ENCODE peak calls at places on chromosomes 11 and 22, in nine cellular contexts. A is NCI-H2029 treated with DMSO at 0.1 percent for 48 hours; G is activated CD8-positive, alpha-beta memory T cell treated with anti-CD3 and anti-CD28 coated beads, Interleukin-2, amount 50 U/mL, for 48 hours; L is cardiac muscle cell; D is pancreas; R is OCI-LY7; F is heart left ventricle; V is non-pigmented ciliary epithelial cell; K is naive thymus-derived CD8-positive, alpha-beta T cell. N is an unnamed sample.

GRCh38 chr22:30873661-30874060 is 94.9 kb downstream of the MORC2 start:
- DNase-seq in L (no peak), G (no peak), R (no peak), F (no peak), D (no peak), V (no peak), K (no peak), A (no peak), N (no peak)

GRCh38 chr11:674406-674805 is 20.6 kb downstream of the DEAF1 start:
- DNase-seq in D (no peak), F (no peak), K (no peak), V (no peak), L (no peak), A (no peak), R (no peak), G (no peak), N (no peak)

GRCh38 chr22:27605390-27605789 is 196.2 kb downstream of the MN1 start:
- DNase-seq in R (no peak), A (no peak), G (no peak), D (no peak), V (no peak), F (no peak), L (no peak), K (no peak), N (no peak)

GRCh38 chr11:75191330-75191717 is 40.4 kb downstream of the SLCO2B1 start:
- DNase-seq in D (no peak), V (no peak), A (no peak), K (no peak), L (no peak), F (no peak), G (no peak), R (no peak), N (no peak)

GRCh38 chr22:50305658-50306566 is 1.5 kb downstream of the PLXNB2 start:
- DNase-seq in V (peak), A (peak), R (no peak), D (peak), F (peak), G (no peak), L (peak), K (no peak), N (peak)

GRCh38 chr11:77821349-77821851 is 456 bp downstream of the AAMDC start:
- DNase-seq in F (peak), G (peak), R (peak), L (peak), K (peak), D (peak), V (no peak), A (peak), N (peak)

GRCh38 chr11:71333473-71333872 is 81.1 kb upstream of the SHANK2 start:
- DNase-seq in V (no peak), F (no peak), L (no peak), A (no peak), G (no peak), D (no peak), R (peak), K (no peak), N (no peak)

GRCh38 chr11:68798221-68798813 is 43.4 kb downstream of the CPT1A start:
- DNase-seq in D (no peak), V (no peak), R (peak), K (peak), A (no peak), G (peak), F (no peak), L (peak), N (no peak)

GRCh38 chr11:102142333-102142732 is 32.1 kb downstream of the YAP1 start:
- DNase-seq in F (no peak), L (no peak), G (no peak), K (no peak), D (no peak), V (no peak), A (no peak), R (no peak), N (no peak)

GRCh38 chr22:49657275-49657973 is 170.2 kb downstream of the BRD1 start:
- DNase-seq in D (no peak), A (no peak), F (peak), V (no peak), L (no peak), G (peak), K (peak), R (peak), N (no peak)

GRCh38 chr11:18144243-18144642 is 11.9 kb downstream of the MRGPRX3 start:
- DNase-seq in V (no peak), D (no peak), K (no peak), L (no peak), R (no peak), A (no peak), G (no peak), F (no peak), N (no peak)

GRCh38 chr11:100805509-100806199 is 118.6 kb downstream of the ARHGAP42 start:
- DNase-seq in G (no peak), A (no peak), L (peak), F (no peak), V (no peak), D (no peak), R (no peak), K (no peak), N (no peak)

GRCh38 chr22:38397189-38398097 is 57.6 kb downstream of the KCNJ4 start:
- DNase-seq in G (no peak), K (no peak), A (no peak), L (peak), D (peak), R (peak), V (no peak), F (peak), N (no peak)

GRCh38 chr11:14312736-14313438 is 46.1 kb downstream of the RRAS2 start:
- DNase-seq in V (no peak), R (no peak), K (no peak), D (no peak), L (no peak), A (no peak), F (no peak), G (no peak), N (no peak)

GRCh38 chr11:75968021-75968685 is 153.1 kb downstream of the UVRAG start:
- DNase-seq in A (no peak), V (no peak), R (no peak), D (no peak), F (no peak), G (no peak), K (no peak), L (peak), N (no peak)

GRCh38 chr22:32969502-32969901 is 88.7 kb downstream of the SYN3 start:
- DNase-seq in A (no peak), R (no peak), G (no peak), K (no peak), F (no peak), D (no peak), V (no peak), L (no peak), N (no peak)

GRCh38 chr11:119890466-119890865 is 161.5 kb upstream of the NECTIN1 start:
- DNase-seq in L (no peak), V (no peak), D (no peak), F (no peak), K (no peak), A (no peak), G (no peak), R (no peak), N (no peak)

GRCh38 chr11:121575250-121575962 is 122.6 kb upstream of the SORL1-AS1 start:
- DNase-seq in G (no peak), A (no peak), F (peak), L (peak), V (no peak), R (no peak), D (no peak), K (no peak), N (peak)

GRCh38 chr11:65417702-65418430 is 4.7 kb upstream of the NEAT1 start:
- DNase-seq in A (no peak), K (no peak), V (no peak), L (peak), D (peak), G (peak), F (peak), R (peak), N (no peak)

GRCh38 chr11:115670538-115671200 is 166.5 kb upstream of the CADM1 start:
- DNase-seq in A (no peak), F (no peak), K (no peak), R (no peak), V (no peak), D (no peak), L (no peak), G (no peak), N (no peak)

GRCh38 chr22:46538816-46539163 is 1.4 kb upstream of the CELSR1 start:
- DNase-seq in G (peak), F (no peak), L (peak), D (no peak), K (no peak), R (no peak), A (no peak), V (no peak), N (no peak)

N was measured in H54.